ENCODE peak calls at places on chromosomes 3 and 15, in seven cellular contexts. V is vagina; E is non-pigmented ciliary epithelial cell; I is AG09309; W is stimulated activated CD4-positive, alpha-beta T cell treated with anti-CD3 and anti-CD28 coated beads, Interleukin-1b, Interleukin-23, amount 100 ng/mL, for 24 hours; B is bronchial epithelial cell; H is ELR. L is an unnamed sample.

GRCh38 chr3:50211930-50212329 is 6.9 kb downstream of the SLC38A3 start:
- DNase-seq in V (no peak), H (no peak), B (peak), I (peak), W (no peak), E (no peak), L (no peak)

GRCh38 chr3:94303897-94304296 is 241.0 kb downstream of the NSUN3 start:
- DNase-seq in W (no peak), B (no peak), V (no peak), E (no peak), I (no peak), H (peak), L (peak)

GRCh38 chr3:146550743-146551510 is 6.5 kb upstream of the PLSCR1 start:
- DNase-seq in I (no peak), E (peak), H (peak), W (no peak), B (peak), V (no peak), L (no peak)

GRCh38 chr3:73625124-73625665 is 454 bp upstream of the PDZRN3 start:
- DNase-seq in B (no peak), H (peak), E (no peak), I (no peak), V (no peak), W (no peak), L (no peak)

GRCh38 chr15:25848769-25849430 is 14.2 kb downstream of the ATP10A start:
- DNase-seq in V (no peak), B (no peak), H (no peak), E (no peak), I (no peak), W (no peak), L (no peak)

GRCh38 chr3:83033123-83033522 is 1271.7 kb upstream of the GBE1 start:
- DNase-seq in B (no peak), W (no peak), I (no peak), H (no peak), V (no peak), E (no peak), L (no peak)

GRCh38 chr15:63473007-63473748 is 31.2 kb upstream of the USP3 start:
- DNase-seq in V (no peak), H (no peak), I (no peak), W (no peak), E (no peak), B (no peak), L (no peak)

GRCh38 chr3:117408811-117409210 is 699.2 kb downstream of the TUSC7 start:
- DNase-seq in W (no peak), E (no peak), H (peak), B (peak), I (no peak), V (no peak), L (no peak)

GRCh38 chr3:182484184-182484583 is 309.1 kb upstream of the ATP11B start:
- DNase-seq in B (no peak), E (no peak), H (no peak), W (no peak), V (no peak), I (no peak), L (no peak)

GRCh38 chr3:59451041-59451763 is 401.4 kb upstream of the CFAP20DC start:
- DNase-seq in H (no peak), W (peak), B (peak), I (no peak), E (no peak), V (no peak), L (no peak)

GRCh38 chr3:4755566-4755965 is 223.7 kb upstream of the BHLHE40 start:
- DNase-seq in I (no peak), B (peak), E (no peak), W (no peak), V (no peak), H (no peak), L (no peak)

GRCh38 chr3:162517110-162517509 is 1020.5 kb downstream of the OTOL1 start:
- DNase-seq in E (no peak), V (no peak), I (no peak), W (no peak), B (no peak), H (peak), L (no peak)

GRCh38 chr3:141448606-141449216 is 38.1 kb upstream of the RASA2 start:
- DNase-seq in B (no peak), H (peak), E (no peak), W (no peak), V (no peak), I (no peak), L (no peak)

GRCh38 chr15:35293353-35294130 is 208.4 kb upstream of the NANOGP8 start:
- DNase-seq in H (peak), W (no peak), E (no peak), V (no peak), B (peak), I (peak), L (no peak)

L was measured in putamen.